ENCODE peak calls at places on chromosome 5, in nine cellular contexts. W is fibroblast of mammary gland, Q is activated T-cell treated with anti-CD3 and anti-CD28 coated beads for 1 hour, D is fibroblast of lung, E is NCI-H526 treated with DMSO at 0.1 percent for 48 hours, S is K562, A is AG09309, Y is A549, L is NCI-H1417. P is an unnamed sample.

GRCh38 chr5:128491291-128491690 is 46.8 kb downstream of the FBN2 start:
- DNase-seq in W (peak), Q (no peak), D (peak), E (no peak), S (no peak), A (no peak), Y (no peak), L (no peak), P (no peak)

GRCh38 chr5:50969207-50970145 is 303.0 kb downstream of the PARP8 start:
- DNase-seq in W (no peak), Q (no peak), D (no peak), E (no peak), S (no peak), A (no peak), Y (no peak), L (no peak), P (no peak)

GRCh38 chr5:95711501-95712346 is 19.4 kb upstream of the RHOBTB3 start:
- DNase-seq in W (no peak), Q (no peak), D (no peak), E (no peak), S (peak), A (no peak), Y (no peak), L (no peak), P (no peak)

GRCh38 chr5:58849995-58850667 is 267.3 kb downstream of the RAB3C start:
- DNase-seq in W (peak), Q (no peak), D (peak), E (peak), S (no peak), A (no peak), Y (peak), L (peak), P (peak)

GRCh38 chr5:97097348-97098220 is 44.8 kb downstream of the LIX1 start:
- DNase-seq in W (no peak), Q (no peak), D (no peak), E (no peak), S (no peak), A (no peak), Y (no peak), L (no peak), P (no peak)

GRCh38 chr5:71810456-71811181 is 91.5 kb downstream of the CARTPT start:
- DNase-seq in W (no peak), Q (no peak), D (no peak), E (no peak), S (no peak), A (no peak), Y (no peak), L (no peak), P (no peak)

GRCh38 chr5:79318935-79319614 is 83.1 kb downstream of the JMY start:
- DNase-seq in W (peak), Q (no peak), D (peak), E (no peak), S (no peak), A (peak), Y (peak), L (no peak), P (no peak)

GRCh38 chr5:58898538-58898937 is 315.7 kb downstream of the RAB3C start:
- DNase-seq in W (no peak), Q (no peak), D (no peak), E (no peak), S (no peak), A (no peak), Y (peak), L (no peak), P (no peak)

GRCh38 chr5:159441441-159441840 is 111.2 kb upstream of the IL12B start:
- DNase-seq in W (peak), Q (no peak), D (no peak), E (no peak), S (peak), A (no peak), Y (peak), L (no peak), P (peak)

GRCh38 chr5:96836817-96837216 is 29.1 kb upstream of the ERAP1 start:
- DNase-seq in W (no peak), Q (no peak), D (no peak), E (no peak), S (no peak), A (no peak), Y (no peak), L (no peak), P (no peak)

GRCh38 chr5:135873831-135874230 is 21.8 kb downstream of the IL9 start:
- DNase-seq in W (no peak), Q (no peak), D (no peak), E (no peak), S (no peak), A (no peak), Y (peak), L (no peak), P (no peak)

GRCh38 chr5:27240791-27241190 is 202.4 kb upstream of the CDH9 start:
- DNase-seq in W (no peak), Q (no peak), D (no peak), E (no peak), S (no peak), A (no peak), Y (no peak), L (no peak), P (no peak)

GRCh38 chr5:173268750-173269580 is 34.0 kb upstream of the NKX2-5 start:
- DNase-seq in W (no peak), Q (no peak), D (no peak), E (no peak), S (no peak), A (no peak), Y (no peak), L (no peak), P (no peak)

GRCh38 chr5:122099060-122099790 is 21.2 kb upstream of the LOX start:
- DNase-seq in W (peak), Q (no peak), D (peak), E (no peak), S (peak), A (no peak), Y (peak), L (no peak), P (no peak)

GRCh38 chr5:106843812-106844416 is 826.8 kb downstream of the EFNA5 start:
- DNase-seq in W (peak), Q (no peak), D (peak), E (no peak), S (no peak), A (no peak), Y (peak), L (no peak), P (peak)

GRCh38 chr5:57302164-57302563 is 128.3 kb downstream of the GPBP1 start:
- DNase-seq in W (peak), Q (peak), D (peak), E (no peak), S (no peak), A (no peak), Y (peak), L (no peak), P (peak)

GRCh38 chr5:134063421-134063820 is 51.1 kb upstream of the TCF7 start:
- DNase-seq in W (no peak), Q (no peak), D (no peak), E (no peak), S (no peak), A (no peak), Y (peak), L (no peak), P (no peak)

GRCh38 chr5:36396640-36397039 is 94.9 kb upstream of the RANBP3L start:
- DNase-seq in W (peak), Q (no peak), D (peak), E (no peak), S (no peak), A (peak), Y (no peak), L (no peak), P (no peak)

GRCh38 chr5:145598184-145598583 is 237.0 kb downstream of the PRELID2 start:
- DNase-seq in W (no peak), Q (no peak), D (no peak), E (no peak), S (no peak), A (no peak), Y (no peak), L (no peak), P (no peak)

GRCh38 chr5:140443-140829 is 48.5 kb downstream of the PLEKHG4B start:
- DNase-seq in W (no peak), Q (no peak), D (no peak), E (no peak), S (no peak), A (no peak), Y (no peak), L (no peak), P (no peak)

GRCh38 chr5:119070578-119070827 is 384 bp upstream of the DMXL1 start:
- DNase-seq in W (no peak), Q (no peak), D (no peak), E (no peak), S (no peak), A (no peak), Y (no peak), L (peak), P (no peak)

GRCh38 chr5:149745-150450 is 41.4 kb upstream of the LRRC14B start:
- DNase-seq in W (peak), Q (no peak), D (peak), E (no peak), S (no peak), A (no peak), Y (peak), L (no peak), P (no peak)

GRCh38 chr5:138330813-138331448 is 673 bp downstream of the CDC25C start:
- DNase-seq in W (peak), Q (no peak), D (no peak), E (no peak), S (no peak), A (no peak), Y (no peak), L (no peak), P (no peak)

GRCh38 chr5:76166886-76167576 is 83.8 kb downstream of the SV2C start:
- DNase-seq in W (no peak), Q (no peak), D (no peak), E (no peak), S (no peak), A (no peak), Y (no peak), L (no peak), P (no peak)

GRCh38 chr5:16924201-16924600 is 11.9 kb downstream of the MYO10 start:
- DNase-seq in W (no peak), Q (no peak), D (no peak), E (no peak), S (no peak), A (no peak), Y (no peak), L (no peak), P (no peak)

GRCh38 chr5:153749941-153750340 is 259.5 kb downstream of the GRIA1 start:
- DNase-seq in W (peak), Q (no peak), D (no peak), E (no peak), S (no peak), A (no peak), Y (no peak), L (peak), P (no peak)

GRCh38 chr5:116154931-116155330 is 70.1 kb downstream of the COMMD10 start:
- DNase-seq in W (no peak), Q (no peak), D (no peak), E (no peak), S (no peak), A (no peak), Y (no peak), L (no peak), P (no peak)

GRCh38 chr5:10301266-10301665 is 6.4 kb downstream of the CMBL start:
- DNase-seq in W (no peak), Q (no peak), D (no peak), E (no peak), S (peak), A (no peak), Y (no peak), L (peak), P (no peak)

GRCh38 chr5:113682497-113683136 is 169.1 kb downstream of the YTHDC2 start:
- DNase-seq in W (no peak), Q (no peak), D (peak), E (peak), S (no peak), A (no peak), Y (peak), L (no peak), P (peak)

P was measured in NAMALWA.